ENCODE peak calls at places on chromosomes 5 and 9, in seven cellular contexts. N, B, U, H, X, K and F are unnamed samples.

GRCh38 chr9:109277451-109277850 is 43.4 kb downstream of the EPB41L4B start:
- DNase-seq in B (no peak), H (no peak), N (no peak), X (peak), U (no peak), K (no peak), F (no peak)

GRCh38 chr5:149777382-149777781 is 47.3 kb downstream of the PPARGC1B start:
- DNase-seq in B (no peak), K (peak), H (peak), N (no peak), U (no peak), X (no peak), F (no peak)

GRCh38 chr5:33398501-33398900 is 42.3 kb upstream of the TARS1 start:
- DNase-seq in X (no peak), U (no peak), N (no peak), B (no peak), H (no peak), K (no peak), F (no peak)

GRCh38 chr5:90881626-90882150 is 323.1 kb downstream of the ADGRV1 start:
- DNase-seq in K (no peak), N (no peak), U (no peak), X (no peak), B (no peak), H (no peak), F (no peak)

GRCh38 chr5:88203977-88204735 is 64.5 kb downstream of the TMEM161B start:
- DNase-seq in H (no peak), U (no peak), K (peak), X (no peak), B (no peak), N (peak), F (no peak)

GRCh38 chr5:104533498-104533897 is 970.9 kb upstream of the NUDT12 start:
- DNase-seq in K (no peak), N (no peak), U (no peak), X (no peak), B (no peak), H (no peak), F (no peak)

GRCh38 chr9:15277400-15278137 is 29.4 kb downstream of the TTC39B start:
- DNase-seq in H (peak), B (no peak), U (no peak), N (peak), K (no peak), X (no peak), F (no peak)

GRCh38 chr5:147396070-147396469 is 113.8 kb downstream of the DPYSL3 start:
- DNase-seq in U (no peak), X (no peak), H (no peak), K (no peak), N (peak), B (peak), F (no peak)

GRCh38 chr9:6055213-6055612 is 39.8 kb upstream of the RANBP6 start:
- DNase-seq in X (peak), B (peak), U (peak), N (peak), H (peak), K (peak), F (peak)

GRCh38 chr9:120713257-120714087 is 798 bp downstream of the MEGF9 start:
- DNase-seq in X (peak), H (no peak), U (no peak), B (no peak), N (no peak), K (peak), F (no peak)

GRCh38 chr9:118578467-118578866 is 790.8 kb downstream of the BRINP1 start:
- DNase-seq in K (no peak), B (no peak), N (peak), H (no peak), U (no peak), X (no peak), F (peak)

GRCh38 chr9:127444921-127445850 is 6.0 kb downstream of the RPL12 start:
- DNase-seq in X (no peak), H (no peak), N (no peak), U (no peak), K (no peak), B (peak), F (no peak)

DNA sequence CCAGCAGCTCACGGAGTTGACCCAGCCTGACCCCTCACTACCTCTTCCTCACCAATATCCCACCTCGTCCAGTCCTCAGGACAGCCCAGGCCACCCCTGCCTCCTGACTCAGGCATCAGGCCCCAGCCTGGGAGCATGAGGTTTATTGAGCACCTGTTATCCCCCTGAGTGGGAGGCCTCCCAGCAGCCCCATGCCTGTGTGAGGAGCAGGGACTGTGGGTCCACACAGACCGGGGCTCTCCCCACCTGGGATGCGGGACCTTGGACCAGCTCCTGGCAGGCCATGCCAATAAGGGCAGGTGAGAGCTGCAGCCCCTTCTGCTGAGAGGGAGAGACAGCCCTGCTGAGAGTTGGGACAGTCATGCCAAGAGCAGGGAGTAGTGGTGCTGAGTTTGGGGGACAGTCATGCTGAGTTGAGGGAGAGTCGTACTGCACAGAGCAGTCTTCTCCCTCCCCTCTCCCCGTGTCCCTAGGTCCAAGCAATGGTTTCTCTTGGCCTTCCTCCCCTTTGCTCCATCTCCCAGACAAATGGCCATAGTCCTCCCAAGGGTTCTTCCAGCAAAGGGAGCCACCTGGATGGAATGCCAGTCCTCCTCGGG is 11.9 kb upstream of the FCN1 start:
- DNase-seq in X (no peak), H (no peak), B (no peak), K (peak), U (no peak), N (no peak), F (no peak)
- H3K4me3 ChIP-seq in X (no peak), H (no peak), B (no peak), K (no peak), U (no peak), N (no peak), F (no peak)

GRCh38 chr5:54580997-54581741 is 63.6 kb downstream of the SNX18 start:
- DNase-seq in K (peak), H (no peak), U (no peak), N (no peak), X (no peak), B (no peak), F (no peak)
- H3K4me3 ChIP-seq in K (no peak), H (no peak), U (no peak), N (no peak), X (no peak), B (no peak), F (no peak)

DNA sequence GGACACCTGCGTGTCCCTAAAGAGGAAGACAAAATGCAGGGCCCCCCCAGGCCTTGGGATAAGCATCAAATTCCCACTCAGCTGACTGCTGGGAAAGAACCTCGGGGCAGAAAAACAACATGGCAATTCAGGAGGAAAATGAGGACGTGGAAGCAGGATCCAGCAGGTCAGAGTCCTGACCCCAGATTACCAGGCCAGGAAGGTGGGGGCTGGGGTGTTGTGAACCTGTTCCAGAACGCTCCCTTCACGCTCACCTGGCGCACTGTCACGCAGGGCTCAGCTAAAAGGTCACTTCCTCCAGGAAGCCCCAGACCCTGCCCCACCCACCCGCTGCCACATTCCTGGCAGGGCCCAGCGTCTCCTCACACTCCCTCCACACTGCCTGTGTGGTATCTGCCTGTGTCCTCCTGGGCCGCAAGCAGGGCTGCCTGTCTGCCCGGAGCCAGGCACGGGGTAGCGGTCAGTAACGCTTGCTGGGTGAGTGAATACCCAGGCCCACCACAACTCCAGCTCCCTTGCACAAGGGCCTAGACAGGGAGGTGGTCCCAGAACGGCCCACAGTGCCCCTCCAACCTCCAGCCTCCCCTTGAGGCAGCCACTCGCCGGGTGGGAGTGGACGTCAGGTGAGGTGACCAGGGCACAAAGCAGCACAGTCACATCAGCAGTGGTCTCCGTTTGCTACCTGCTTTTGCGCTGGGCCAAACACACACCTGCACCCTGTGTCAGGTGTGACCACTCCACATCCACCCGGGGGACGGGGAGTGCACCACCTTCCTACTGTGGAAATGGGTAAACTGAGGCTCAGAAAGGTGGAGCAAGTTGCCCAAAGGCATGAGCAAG is 18.1 kb downstream of the VAV2 start:
- DNase-seq in U (no peak), H (no peak), N (no peak), B (no peak), K (peak), X (peak), F (no peak)
- H3K4me3 ChIP-seq in U (no peak), H (no peak), N (no peak), B (no peak), K (no peak), X (no peak), F (no peak)

GRCh38 chr9:124012368-124013262 is 1.0 kb downstream of the LHX2 start:
- DNase-seq in U (no peak), H (no peak), K (peak), N (no peak), B (no peak), X (no peak), F (no peak)

GRCh38 chr9:124011460-124012301 is at the start of gene LHX2:
- DNase-seq in U (no peak), K (peak), X (no peak), H (peak), N (peak), B (no peak), F (peak)

GRCh38 chr9:124014355-124015026 is 2.9 kb downstream of the LHX2 start:
- DNase-seq in U (no peak), N (no peak), H (no peak), B (no peak), K (no peak), X (no peak), F (no peak)

GRCh38 chr9:124015091-124015660 is 3.6 kb downstream of the LHX2 start:
- DNase-seq in H (no peak), K (peak), N (no peak), U (no peak), X (no peak), B (no peak), F (no peak)

GRCh38 chr9:124013263-124014211 is 2.0 kb downstream of the LHX2 start:
- DNase-seq in U (no peak), N (no peak), B (no peak), K (peak), H (no peak), X (no peak), F (no peak)
- H3K4me3 ChIP-seq in U (no peak), N (no peak), B (no peak), K (no peak), H (no peak), X (no peak), F (no peak)

GRCh38 chr9:137163101-137163661 is 6.7 kb downstream of the LRRC26 start:
- DNase-seq in B (no peak), U (no peak), K (peak), N (peak), X (no peak), H (peak), F (no peak)

GRCh38 chr9:137163805-137164204 is 6.0 kb downstream of the LRRC26 start:
- DNase-seq in X (no peak), U (no peak), K (peak), B (no peak), H (no peak), N (no peak), F (no peak)

GRCh38 chr9:137160716-137161557 is 8.9 kb downstream of the LRRC26 start:
- DNase-seq in U (no peak), H (no peak), X (no peak), N (no peak), B (no peak), K (no peak), F (no peak)

GRCh38 chr9:137161558-137162483 is 8.0 kb downstream of the LRRC26 start:
- DNase-seq in H (peak), K (peak), U (no peak), N (no peak), B (no peak), X (no peak), F (no peak)

GRCh38 chr9:137162505-137163100 is 7.2 kb downstream of the LRRC26 start:
- DNase-seq in H (no peak), B (no peak), X (peak), N (no peak), K (peak), U (no peak), F (no peak)
- H3K4me3 ChIP-seq in H (peak), B (no peak), X (no peak), N (no peak), K (peak), U (no peak), F (peak)

GRCh38 chr5:145835839-145836222 is 689 bp upstream of the PRELID2 start:
- DNase-seq in B (no peak), U (no peak), K (no peak), H (no peak), N (no peak), X (no peak), F (no peak)
- H3K4me3 ChIP-seq in B (peak), U (no peak), K (peak), H (peak), N (peak), X (peak), F (peak)

GRCh38 chr5:141360685-141361084 is 891 bp downstream of the PCDHGB2 start:
- DNase-seq in X (no peak), H (no peak), K (no peak), U (no peak), N (no peak), B (no peak), F (no peak)

GRCh38 chr5:141366016-141366896 is 2.3 kb downstream of the PCDHGA5 start:
- DNase-seq in H (no peak), U (no peak), X (no peak), N (no peak), B (no peak), K (no peak), F (no peak)

GRCh38 chr5:141359790-141360426 is at the start of gene PCDHGB2:
- DNase-seq in N (peak), U (no peak), K (peak), H (peak), B (no peak), X (no peak), F (no peak)

GRCh38 chr5:141362719-141363118 is 1.2 kb upstream of the PCDHGA5 start:
- DNase-seq in K (no peak), X (no peak), N (no peak), U (no peak), B (no peak), H (no peak), F (no peak)

GRCh38 chr5:141363952-141364660 is at the start of gene PCDHGA5:
- DNase-seq in X (no peak), H (no peak), B (no peak), N (no peak), U (no peak), K (peak), F (no peak)
- H3K4me3 ChIP-seq in X (no peak), H (no peak), B (no peak), N (no peak), U (no peak), K (no peak), F (peak)

DNA sequence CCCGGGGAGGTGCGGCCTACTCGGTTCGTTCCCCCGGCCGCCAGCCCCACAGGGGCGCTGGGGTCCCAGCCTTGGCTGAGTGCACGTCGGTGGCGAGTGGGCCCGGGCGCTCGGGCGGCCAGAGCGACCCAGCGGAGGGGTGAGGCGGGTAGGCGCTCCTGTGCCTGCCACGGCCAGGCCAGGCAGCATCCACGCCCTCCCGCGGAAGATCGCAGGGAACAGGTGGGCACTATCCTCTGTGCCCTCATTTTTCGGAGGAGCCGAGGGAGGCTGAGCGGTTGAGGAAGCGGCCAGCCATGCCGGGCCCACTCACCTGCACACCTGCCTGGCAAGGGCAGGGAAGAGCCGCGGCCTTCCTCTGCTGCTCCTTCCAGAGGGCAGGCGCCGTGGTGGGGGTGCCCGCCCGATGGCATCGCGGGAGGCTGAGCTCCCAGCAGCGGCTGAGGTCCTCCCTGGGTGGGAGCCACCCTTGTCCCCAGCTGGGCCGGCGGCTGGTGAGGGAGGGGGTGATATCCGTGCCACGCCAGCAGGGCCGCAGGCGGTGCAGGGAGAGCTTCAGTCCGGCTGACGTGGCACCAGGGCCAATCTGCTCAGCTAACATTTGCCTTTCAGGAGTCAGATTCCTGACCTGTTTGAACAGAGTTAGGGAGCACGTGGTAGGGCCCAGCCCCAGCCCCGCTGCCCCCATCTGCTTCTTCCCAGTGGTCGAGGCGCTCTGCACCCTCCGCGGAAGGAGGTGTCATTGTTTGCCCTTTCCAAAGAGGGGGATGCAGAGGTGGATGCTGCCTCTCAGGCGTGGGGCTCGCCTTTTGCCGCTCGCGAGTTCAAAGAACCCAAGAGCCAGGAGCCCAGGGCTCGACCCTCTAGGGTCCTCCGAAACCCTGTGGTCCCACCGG is 1.6 kb upstream of the SEC16A start:
- DNase-seq in U (no peak), K (no peak), X (peak), N (no peak), H (no peak), B (no peak), F (no peak)
- H3K4me3 ChIP-seq in U (peak), K (peak), X (peak), N (peak), H (peak), B (peak), F (peak)

DNA sequence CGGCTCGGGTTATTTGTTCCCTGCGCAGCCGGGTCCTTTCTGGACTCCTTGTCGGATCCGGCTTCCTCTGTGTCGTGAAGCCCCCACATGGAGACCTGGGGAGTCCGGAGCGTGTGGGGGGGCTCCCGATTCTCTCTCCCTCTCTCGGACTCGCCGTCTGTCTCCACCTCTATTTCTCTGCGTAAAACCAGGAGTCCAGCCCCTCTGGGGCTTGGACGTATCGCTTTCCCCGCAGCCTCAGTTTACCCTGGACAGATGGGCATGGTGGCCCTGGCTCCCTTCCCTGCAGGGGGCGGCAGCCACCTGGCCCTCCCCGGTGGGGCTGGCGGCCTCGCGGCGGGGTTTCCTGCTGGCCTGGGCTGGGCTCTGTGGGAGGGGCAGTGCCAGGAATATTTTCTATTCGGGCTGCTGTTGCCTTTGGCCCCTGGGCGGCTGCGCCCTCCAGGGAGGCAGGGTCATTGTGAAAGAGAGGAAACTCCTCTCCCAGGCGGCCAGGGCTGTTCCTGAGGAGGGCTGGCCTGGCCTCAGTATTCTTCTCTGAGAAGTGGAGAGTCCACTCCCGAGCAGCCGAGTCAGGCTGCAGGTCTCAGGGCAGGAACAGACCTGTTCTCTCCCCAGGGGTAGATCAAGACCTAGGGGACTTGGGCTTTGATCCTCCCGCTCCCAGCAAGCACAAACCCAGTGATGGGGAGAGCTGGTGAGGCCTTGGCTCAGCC is 665 bp downstream of the ASS1 start:
- DNase-seq in X (peak), N (peak), B (no peak), H (no peak), U (no peak), K (peak), F (no peak)
- H3K4me3 ChIP-seq in X (peak), N (peak), B (peak), H (peak), U (peak), K (peak), F (peak)